ENCODE peak calls at places on chromosomes 6 and 20, in four cellular contexts. H, Q, L and C are unnamed samples.

GRCh38 chr6:91476000-91476399 is 889.1 kb upstream of the MAP3K7 start:
- DNase-seq in Q (no peak), H (peak; percentile 34), L (peak; percentile 27), C (no peak)

GRCh38 chr20:38523697-38524096 is 51.1 kb downstream of the RALGAPB start:
- DNase-seq in H (no peak), L (peak; percentile 76), Q (no peak), C (no peak)

GRCh38 chr20:3796477-3797225 is 541 bp downstream of the CDC25B start:
- DNase-seq in L (no peak), H (no peak), Q (peak; percentile 48), C (no peak)

GRCh38 chr6:36109092-36109491 is 21.2 kb upstream of the MAPK13 start:
- DNase-seq in L (no peak), Q (peak; percentile 88), H (no peak), C (no peak)

GRCh38 chr6:160177220-160177619 is 55.6 kb downstream of the SLC22A1 start:
- DNase-seq in Q (no peak), L (no peak), H (no peak), C (no peak)

GRCh38 chr20:1472556-1473243 is 6.1 kb upstream of the NSFL1C start:
- DNase-seq in L (no peak), H (no peak), Q (peak; percentile 23), C (no peak)

GRCh38 chr20:19275630-19276071 is 63.2 kb downstream of the SLC24A3 start:
- DNase-seq in H (peak; percentile 72), L (no peak), Q (no peak), C (no peak)

GRCh38 chr20:38159539-38159938 is 5.5 kb downstream of the TGM2 start:
- DNase-seq in Q (no peak), H (no peak), L (no peak), C (no peak)

GRCh38 chr6:156599367-156599766 is 177.8 kb upstream of the ARID1B start:
- DNase-seq in Q (no peak), L (no peak), H (no peak), C (no peak)

GRCh38 chr6:111487656-111488055 is 4.6 kb upstream of the REV3L start:
- DNase-seq in H (no peak), L (peak; percentile 82), Q (peak; percentile 46), C (no peak)

GRCh38 chr20:17863577-17864292 is 104.9 kb downstream of the SNX5 start:
- DNase-seq in L (no peak), Q (no peak), H (peak; percentile 88), C (no peak)

GRCh38 chr6:134347916-134348805 is 30.2 kb upstream of the SGK1 start:
- DNase-seq in H (no peak), L (peak; percentile 56), Q (no peak), C (peak; percentile 28)

GRCh38 chr20:63008541-63009043 is 1.8 kb upstream of the BHLHE23 start:
- DNase-seq in Q (no peak), H (no peak), L (no peak), C (no peak)

GRCh38 chr6:130933712-130934200 is 106.5 kb downstream of the SMLR1 start:
- DNase-seq in Q (no peak), L (no peak), H (peak; percentile 17), C (no peak)

GRCh38 chr6:134317471-134318131 is at the start of gene SGK1:
- DNase-seq in H (peak; percentile 43), Q (no peak), L (peak; percentile 78), C (no peak)

GRCh38 chr20:64109390-64109747 is 2.0 kb upstream of the NPBWR2 start:
- DNase-seq in H (no peak), L (no peak), Q (no peak), C (no peak)

GRCh38 chr6:2944405-2945068 is 26.8 kb downstream of the SERPINB6 start:
- DNase-seq in H (no peak), Q (peak; percentile 24), L (no peak), C (no peak)

GRCh38 chr20:51562334-51563140 is 20.0 kb upstream of the NFATC2 start:
- DNase-seq in L (peak; percentile 75), Q (no peak), H (peak; percentile 86), C (no peak)

GRCh38 chr20:1803216-1804128 is 91.7 kb upstream of the SIRPA start:
- DNase-seq in L (no peak), Q (no peak), H (peak; percentile 69), C (no peak)

GRCh38 chr6:78700997-78701396 is 166.4 kb upstream of the IRAK1BP1 start:
- DNase-seq in Q (no peak), L (no peak), H (no peak), C (no peak)

GRCh38 chr6:88562737-88563625 is 396.8 kb upstream of the CNR1 start:
- DNase-seq in H (no peak), Q (no peak), L (no peak), C (no peak)

GRCh38 chr6:43744490-43744889 is 25.5 kb upstream of the VEGFA start:
- DNase-seq in Q (no peak), H (no peak), L (no peak), C (no peak)

GRCh38 chr6:109507490-109508072 is 24.6 kb upstream of the ZBTB24 start:
- DNase-seq in Q (no peak), H (no peak), L (no peak), C (no peak)

GRCh38 chr20:44176833-44177533 is 10.0 kb downstream of the JPH2 start:
- DNase-seq in L (no peak), H (peak; percentile 32), Q (no peak), C (no peak)

GRCh38 chr6:125432014-125432413 is 130.2 kb upstream of the HDDC2 start:
- DNase-seq in Q (peak; percentile 4), H (no peak), L (no peak), C (no peak)

GRCh38 chr20:49433387-49433786 is 49.1 kb downstream of the KCNB1 start:
- DNase-seq in H (no peak), L (no peak), Q (no peak), C (no peak)
- H3K4me2 ChIP-seq in H (no peak overlapping the region), L (no peak overlapping the region), Q (no peak overlapping the region), C (no peak overlapping the region)

DNA sequence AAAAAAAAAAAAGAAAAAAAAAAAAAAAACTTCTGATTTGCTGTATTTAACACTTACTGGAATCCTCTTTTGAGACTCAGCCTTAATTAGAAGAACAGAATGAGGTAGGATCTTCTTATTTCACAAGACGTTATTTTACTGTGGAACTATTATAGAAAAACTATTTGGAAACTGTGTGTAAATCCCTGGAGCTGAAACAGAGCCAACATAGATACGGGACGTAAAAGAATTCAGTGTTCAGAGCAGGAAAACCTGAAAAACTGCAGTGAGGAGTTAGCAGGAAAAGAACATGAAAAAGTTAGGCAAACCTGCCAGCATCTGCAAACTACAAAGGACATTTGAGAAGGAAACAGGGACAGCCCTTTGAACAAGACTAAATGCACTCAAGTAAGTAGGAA is 3.4 kb upstream of the ZNF217 start:
- DNase-seq in Q (no peak), L (no peak), H (peak; percentile 56), C (no peak)
- H3K4me3 ChIP-seq in Q (no peak overlapping the region), L (no peak overlapping the region), H (peak overlapping the region; percentile 1), C (peak overlapping the region; percentile 94)

GRCh38 chr6:8644306-8644705 is 209.0 kb upstream of the SLC35B3 start:
- DNase-seq in Q (no peak), H (no peak), L (no peak), C (no peak)

GRCh38 chr6:8639928-8640649 is 204.7 kb upstream of the SLC35B3 start:
- DNase-seq in L (no peak), H (no peak), Q (no peak), C (no peak)

GRCh38 chr6:8645212-8645611 is 209.9 kb upstream of the SLC35B3 start:
- DNase-seq in Q (no peak), L (no peak), H (no peak), C (no peak)

GRCh38 chr6:8642854-8643253 is 207.5 kb upstream of the SLC35B3 start:
- DNase-seq in L (no peak), H (no peak), Q (no peak), C (no peak)

GRCh38 chr6:8642131-8642530 is 206.8 kb upstream of the SLC35B3 start:
- DNase-seq in L (no peak), Q (no peak), H (no peak), C (no peak)
- H3K4me2 ChIP-seq in L (no peak overlapping the region), Q (no peak overlapping the region), H (no peak overlapping the region), C (no peak overlapping the region)

GRCh38 chr6:131949909-131950766 is 1.0 kb downstream of the CCN2 start:
- DNase-seq in L (peak; percentile 85), Q (no peak), H (peak; percentile 88), C (no peak)
- H3K4me3 ChIP-seq in L (peak overlapping the region; percentile 59), Q (no peak overlapping the region), H (peak overlapping the region; percentile 67), C (peak overlapping the region; percentile 87)

GRCh38 chr6:44966449-44967091 is 361.6 kb upstream of the RUNX2 start:
- DNase-seq in L (peak; percentile 88), Q (no peak), H (no peak), C (peak; percentile 79)
- H3K4me2 ChIP-seq in L (peak overlapping the region; percentile 72), Q (no peak overlapping the region), H (no peak overlapping the region), C (peak overlapping the region; percentile 53)

GRCh38 chr6:84422380-84422968 is 195.0 kb upstream of the CEP162 start:
- DNase-seq in H (peak; percentile 75), L (peak; percentile 21), Q (no peak), C (no peak)
- H3K4me3 ChIP-seq in H (no peak overlapping the region), L (no peak overlapping the region), Q (no peak overlapping the region), C (no peak overlapping the region)

DNA sequence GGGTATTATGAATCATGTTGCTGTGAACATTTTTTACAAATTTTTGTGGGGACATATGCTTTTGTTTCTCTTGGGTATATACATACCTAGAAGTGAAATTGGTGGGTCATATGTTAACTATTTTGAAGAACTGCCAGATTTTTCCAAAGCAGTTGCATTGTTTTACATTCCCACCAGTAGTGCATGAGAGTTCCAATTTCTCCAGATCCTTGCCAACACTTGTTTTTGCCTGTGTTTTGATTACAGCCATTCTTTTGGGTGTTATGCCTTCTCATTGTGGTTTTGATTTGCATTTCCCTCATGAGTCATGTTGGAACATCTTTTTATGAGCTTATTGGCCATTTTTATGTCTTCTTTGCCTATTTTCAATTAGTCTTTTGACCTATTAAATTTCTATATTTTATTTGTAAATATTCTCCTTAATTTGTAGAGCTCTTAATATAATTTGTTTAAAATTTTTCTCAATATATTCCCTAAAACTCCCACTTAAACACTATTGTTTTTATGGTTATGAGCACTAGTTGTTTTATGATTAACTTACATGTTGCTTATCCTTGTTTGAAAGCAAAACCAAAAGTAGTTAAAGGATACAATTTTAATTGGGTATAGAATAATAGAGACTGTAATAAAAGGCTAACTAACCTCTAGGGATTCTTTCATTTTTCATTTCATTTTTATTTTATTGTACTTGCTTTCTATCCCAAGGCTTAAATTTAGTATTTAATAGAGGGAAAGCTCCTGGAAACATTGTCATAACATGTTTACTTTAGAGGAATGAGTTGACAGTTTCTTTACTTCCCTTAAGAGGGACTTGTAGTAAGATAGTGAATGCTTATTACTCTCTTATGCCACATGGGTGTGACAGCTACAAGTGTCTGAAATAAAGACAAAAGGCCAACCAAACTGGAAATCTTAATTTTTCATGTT is 5.5 kb downstream of the UBR2 start:
- DNase-seq in Q (no peak), H (no peak), L (peak; percentile 94), C (peak; percentile 85)
- H3K4me2 ChIP-seq in Q (peak overlapping the region; percentile 22), H (peak overlapping the region; percentile 24), L (peak overlapping the region; percentile 74), C (peak overlapping the region; percentile 74)

DNA sequence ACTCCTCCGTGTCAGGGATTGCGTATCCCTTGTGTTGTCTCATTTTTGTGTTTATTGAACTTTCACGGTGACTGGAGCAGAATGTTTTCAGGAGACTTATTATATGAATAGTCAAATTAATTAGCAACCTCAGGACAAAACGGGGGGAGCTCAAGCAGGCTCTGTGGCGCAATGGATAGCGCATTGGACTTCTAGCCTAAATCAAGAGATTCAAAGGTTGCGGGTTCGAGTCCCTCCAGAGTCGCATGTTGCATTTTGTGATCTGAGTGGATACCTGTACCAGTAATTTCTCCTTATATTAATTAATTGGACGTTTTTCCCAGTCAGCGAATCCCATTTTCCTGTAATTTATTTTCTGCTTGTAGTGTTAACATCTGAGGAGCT is 89.1 kb upstream of the ZNF184 start:
- DNase-seq in L (peak; percentile 37), Q (no peak), H (no peak), C (no peak)
- H3K4me3 ChIP-seq in L (peak overlapping the region; percentile 27), Q (no peak overlapping the region), H (no peak overlapping the region), C (peak overlapping the region; percentile 29)